ENCODE peak calls at places on chromosome 5, in nine cellular contexts. P is HFFc6, D is HFF-Myc, C is cardiac fibroblast, S is ovary, Y is BE2C, N is adrenal gland, K is RWPE1, R is lower lobe of right lung. O is an unnamed sample.

GRCh38 chr5:127988149-127988755 is 95.3 kb upstream of the SLC12A2 start:
- DNase-seq in P (peak; percentile 90), D (peak; percentile 96), C (peak; percentile 92), S (no peak), Y (peak; percentile 15), N (no peak), K (peak; percentile 86), R (no peak), O (peak; percentile 56)

GRCh38 chr5:16964821-16965220 is 28.7 kb upstream of the MYO10 start:
- DNase-seq in P (no peak), D (no peak), C (no peak), S (no peak), Y (no peak), N (no peak), K (no peak), R (no peak), O (no peak)

GRCh38 chr5:102792705-102793104 is 37.6 kb downstream of the PAM start:
- DNase-seq in P (peak; percentile 39), D (no peak), C (peak; percentile 19), S (no peak), Y (no peak), N (no peak), K (no peak), R (no peak), O (no peak)

GRCh38 chr5:122384612-122385180 is 72.7 kb downstream of the SNCAIP start:
- DNase-seq in P (no peak), D (no peak), C (no peak), S (no peak), Y (no peak), N (no peak), K (no peak), R (no peak), O (no peak)

GRCh38 chr5:4370218-4370617 is 769.9 kb upstream of the ADAMTS16 start:
- DNase-seq in P (no peak), D (no peak), C (no peak), S (no peak), Y (no peak), N (no peak), K (no peak), R (no peak), O (no peak)

GRCh38 chr5:90221947-90222346 is 187.6 kb downstream of the CETN3 start:
- DNase-seq in P (no peak), D (no peak), C (no peak), S (no peak), Y (no peak), N (no peak), K (peak; percentile 41), R (no peak), O (no peak)

GRCh38 chr5:152811985-152812384 is 406.9 kb upstream of the NMUR2 start:
- DNase-seq in P (no peak), D (peak; percentile 24), C (no peak), S (no peak), Y (no peak), N (no peak), K (no peak), R (no peak), O (no peak)

GRCh38 chr5:113382736-113383135 is 52.1 kb downstream of the TSSK1B start:
- DNase-seq in P (no peak), D (no peak), C (peak; percentile 49), S (no peak), Y (no peak), N (no peak), K (peak; percentile 73), R (no peak), O (no peak)

GRCh38 chr5:96031811-96032261 is 70.2 kb upstream of the ELL2 start:
- DNase-seq in P (peak; percentile 89), D (no peak), C (no peak), S (no peak), Y (no peak), N (no peak), K (peak; percentile 70), R (no peak), O (no peak)

GRCh38 chr5:42057254-42057690 is 132.2 kb downstream of the FBXO4 start:
- DNase-seq in P (peak; percentile 5), D (peak; percentile 11), C (peak; percentile 43), S (no peak), Y (peak; percentile 59), N (peak; percentile 44), K (peak; percentile 60), R (no peak), O (no peak)

GRCh38 chr5:168165221-168165965 is 126.1 kb upstream of the WWC1 start:
- DNase-seq in P (no peak), D (no peak), C (no peak), S (no peak), Y (no peak), N (no peak), K (no peak), R (no peak), O (no peak)

GRCh38 chr5:52073993-52074689 is 690.9 kb downstream of the ISL1 start:
- DNase-seq in P (no peak), D (no peak), C (no peak), S (no peak), Y (no peak), N (no peak), K (no peak), R (no peak), O (no peak)

GRCh38 chr5:18314192-18314778 is 680.0 kb downstream of the TAF11L14 start:
- DNase-seq in P (peak; percentile 10), D (no peak), C (peak; percentile 42), S (no peak), Y (no peak), N (peak; percentile 24), K (peak; percentile 32), R (no peak), O (no peak)

GRCh38 chr5:80985600-80986228 is 25.6 kb downstream of the RASGRF2 start:
- DNase-seq in P (no peak), D (no peak), C (peak; percentile 32), S (no peak), Y (no peak), N (no peak), K (no peak), R (no peak), O (no peak)

GRCh38 chr5:94893404-94894145 is 275.1 kb downstream of the SLF1 start:
- DNase-seq in P (peak; percentile 13), D (no peak), C (peak; percentile 23), S (no peak), Y (peak; percentile 12), N (no peak), K (no peak), R (no peak), O (no peak)

GRCh38 chr5:53109436-53110127 is at the start of gene MOCS2:
- DNase-seq in P (peak; percentile 80), D (peak; percentile 64), C (peak; percentile 93), S (peak; percentile 92), Y (peak; percentile 94), N (peak; percentile 90), K (peak; percentile 99), R (peak; percentile 94), O (peak; percentile 78)

GRCh38 chr5:344668-345067 is 23.2 kb downstream of the AHRR start:
- DNase-seq in P (no peak), D (no peak), C (no peak), S (no peak), Y (no peak), N (no peak), K (no peak), R (no peak), O (no peak)

GRCh38 chr5:342501-343460 is 21.3 kb downstream of the AHRR start:
- DNase-seq in P (no peak), D (no peak), C (no peak), S (no peak), Y (no peak), N (no peak), K (no peak), R (no peak), O (no peak)

GRCh38 chr5:345404-346195 is 24.1 kb downstream of the AHRR start:
- DNase-seq in P (no peak), D (no peak), C (no peak), S (peak; percentile 69), Y (no peak), N (no peak), K (no peak), R (no peak), O (no peak)

GRCh38 chr5:346229-346935 is 24.9 kb downstream of the AHRR start:
- DNase-seq in P (no peak), D (no peak), C (no peak), S (no peak), Y (no peak), N (no peak), K (no peak), R (no peak), O (no peak)

GRCh38 chr5:343461-344401 is 22.2 kb downstream of the AHRR start:
- DNase-seq in P (peak; percentile 46), D (no peak), C (peak; percentile 68), S (peak; percentile 65), Y (peak; percentile 49), N (peak; percentile 51), K (peak; percentile 62), R (peak; percentile 76), O (peak; percentile 52)
- TF ChIP-seq CTCF in P (no peak), D (no peak), C (no peak), S (no peak), Y (no peak), N (no peak), K (no peak), R (no peak), O (no peak)

GRCh38 chr5:27124590-27124989 is 86.2 kb upstream of the CDH9 start:
- DNase-seq in P (peak; percentile 19), D (no peak), C (peak; percentile 49), S (no peak), Y (peak; percentile 53), N (no peak), K (peak; percentile 44), R (no peak), O (no peak)
- TF ChIP-seq CTCF in P (peak; percentile 73), D (peak; percentile 34), C (peak; percentile 64), S (no peak), Y (peak; percentile 75), N (peak; percentile 40), K (peak; percentile 43), R (no peak), O (no peak)

GRCh38 chr5:145629047-145629446 is 206.1 kb downstream of the PRELID2 start:
- DNase-seq in P (no peak), D (no peak), C (no peak), S (no peak), Y (no peak), N (no peak), K (no peak), R (no peak), O (no peak)
- TF ChIP-seq CTCF in P (no peak), D (no peak), C (no peak), S (no peak), Y (no peak), N (no peak), K (no peak), R (no peak), O (no peak)

GRCh38 chr5:15687401-15687800 is 187.4 kb downstream of the FBXL7 start:
- DNase-seq in P (no peak), D (no peak), C (no peak), S (no peak), Y (no peak), N (no peak), K (no peak), R (no peak), O (no peak)

GRCh38 chr5:15682566-15682965 is 182.6 kb downstream of the FBXL7 start:
- DNase-seq in P (no peak), D (no peak), C (no peak), S (no peak), Y (no peak), N (no peak), K (no peak), R (no peak), O (no peak)

GRCh38 chr5:15682122-15682521 is 182.1 kb downstream of the FBXL7 start:
- DNase-seq in P (no peak), D (no peak), C (no peak), S (no peak), Y (no peak), N (no peak), K (no peak), R (no peak), O (no peak)

GRCh38 chr5:15683332-15683731 is 183.4 kb downstream of the FBXL7 start:
- DNase-seq in P (no peak), D (no peak), C (peak; percentile 67), S (peak; percentile 48), Y (peak; percentile 58), N (no peak), K (no peak), R (no peak), O (no peak)
- TF ChIP-seq CTCF in P (no peak), D (peak; percentile 17), C (peak; percentile 74), S (no peak), Y (peak; percentile 66), N (no peak), K (peak; percentile 1), R (peak; percentile 17), O (peak; percentile 14)